ENCODE peak calls at places on chromosomes 2 and 18, in four cellular contexts. Q is activated CD8-positive, alpha-beta memory T cell treated with anti-CD3 and anti-CD28 coated beads for 24 hours; T is NCI-H774; Z is activated naive CD4-positive, alpha-beta T cell. O is an unnamed sample.

GRCh38 chr2:28175028-28175427 is 217.6 kb upstream of the FOSL2 start:
- DNase-seq in Q (no peak), T (no peak), Z (no peak), O (no peak)

GRCh38 chr18:295756-296155 is 27.9 kb upstream of the THOC1 start:
- DNase-seq in Q (no peak), T (no peak), Z (no peak), O (no peak)

GRCh38 chr18:47519706-47520105 is 268.2 kb upstream of the SKOR2 start:
- DNase-seq in Q (no peak), T (no peak), Z (no peak), O (no peak)

GRCh38 chr2:220696280-220696669 is 875.8 kb downstream of the EPHA4 start:
- DNase-seq in Q (no peak), T (no peak), Z (no peak), O (no peak)

GRCh38 chr2:235343869-235344268 is 150.0 kb upstream of the AGAP1 start:
- DNase-seq in Q (no peak), T (no peak), Z (no peak), O (no peak)

GRCh38 chr18:23822590-23823385 is 133.5 kb downstream of the LAMA3 start:
- DNase-seq in Q (no peak), T (no peak), Z (no peak), O (no peak)

GRCh38 chr2:215764441-215765048 is 248.8 kb downstream of the MREG start:
- DNase-seq in Q (no peak), T (no peak), Z (no peak), O (no peak)

GRCh38 chr2:197322729-197323720 is 12.4 kb upstream of the ANKRD44 start:
- DNase-seq in Q (peak), T (no peak), Z (no peak), O (no peak)

GRCh38 chr18:57772387-57772799 is 30.7 kb downstream of the ATP8B1 start:
- DNase-seq in Q (no peak), T (peak), Z (no peak), O (no peak)

GRCh38 chr2:234044157-234044556 is 6.3 kb upstream of the SPP2 start:
- DNase-seq in Q (no peak), T (no peak), Z (no peak), O (no peak)

GRCh38 chr2:139217641-139218040 is 437.5 kb upstream of the NXPH2 start:
- DNase-seq in Q (no peak), T (no peak), Z (no peak), O (no peak)

GRCh38 chr2:70958759-70959158 is 19.7 kb upstream of the ANKRD53 start:
- DNase-seq in Q (peak), T (no peak), Z (no peak), O (peak)

GRCh38 chr2:168753765-168754334 is 48.6 kb upstream of the NOSTRIN start:
- DNase-seq in Q (no peak), T (no peak), Z (no peak), O (no peak)

GRCh38 chr2:132963161-132963560 is 293.2 kb upstream of the LYPD1 start:
- DNase-seq in Q (no peak), T (no peak), Z (no peak), O (no peak)

GRCh38 chr2:1651131-1652066 is 92.9 kb downstream of the PXDN start:
- DNase-seq in Q (peak), T (no peak), Z (no peak), O (no peak)

GRCh38 chr2:96138146-96139145 is at the start of gene ASTL:
- DNase-seq in Q (peak), T (peak), Z (no peak), O (no peak)

GRCh38 chr2:30422437-30422805 is 24.6 kb upstream of the LCLAT1 start:
- DNase-seq in Q (peak), T (no peak), Z (peak), O (no peak)

GRCh38 chr18:31227497-31228229 is 65.0 kb upstream of the DSC1 start:
- DNase-seq in Q (no peak), T (no peak), Z (no peak), O (no peak)

GRCh38 chr18:907880-908512 is 3.3 kb downstream of the ADCYAP1 start:
- DNase-seq in Q (no peak), T (no peak), Z (no peak), O (no peak)

GRCh38 chr2:153393518-153393917 is 85.0 kb downstream of the RPRM start:
- DNase-seq in Q (no peak), T (no peak), Z (no peak), O (no peak)

GRCh38 chr2:5695641-5696350 is 3.6 kb downstream of the SOX11 start:
- DNase-seq in Q (no peak), T (no peak), Z (no peak), O (no peak)

GRCh38 chr18:76908277-76908676 is 85.9 kb downstream of the ZNF236 start:
- DNase-seq in Q (no peak), T (no peak), Z (no peak), O (no peak)

GRCh38 chr18:51162617-51163016 is 34.9 kb downstream of the MEX3C start:
- DNase-seq in Q (no peak), T (no peak), Z (no peak), O (no peak)

GRCh38 chr2:54149623-54150501 is 34.4 kb downstream of the ACYP2 start:
- DNase-seq in Q (no peak), T (no peak), Z (no peak), O (no peak)

GRCh38 chr2:232974431-232974830 is 38.6 kb downstream of the NGEF start:
- DNase-seq in Q (peak), T (no peak), Z (no peak), O (peak)

GRCh38 chr18:7325126-7325430 is 94.2 kb downstream of the LRRC30 start:
- DNase-seq in Q (no peak), T (no peak), Z (no peak), O (no peak)

GRCh38 chr2:46813046-46813445 is 102.6 kb downstream of the MCFD2 start:
- DNase-seq in Q (no peak), T (no peak), Z (no peak), O (peak)

GRCh38 chr2:231684314-231685223 is 23.8 kb upstream of the PTMA start:
- DNase-seq in Q (no peak), T (peak), Z (no peak), O (no peak)

GRCh38 chr2:5121677-5122076 is 570.5 kb upstream of the SOX11 start:
- DNase-seq in Q (no peak), T (no peak), Z (no peak), O (no peak)